ENCODE peak calls at places on chromosomes 6 and 20, in nine cellular contexts. One of them, this sample, is unnamed.

GRCh38 chr6:11171952-11172351 is 60.4 kb upstream of the ERVFRD-1 start:
- DNase-seq in HCT116: no peak
- DNase-seq in lower lobe of right lung: no peak
- DNase-seq in tibial artery: no peak
- DNase-seq in RWPE2: no peak
- DNase-seq in endothelial cell: no peak
- DNase-seq in esophagus squamous epithelium: no peak
- DNase-seq in RWPE1: no peak
- DNase-seq in GM12865: no peak
- DNase-seq in this sample: no peak

GRCh38 chr6:35757461-35758123 is 18.8 kb upstream of the CLPSL2 start:
- DNase-seq in endothelial cell: peak
- DNase-seq in lower lobe of right lung: no peak
- DNase-seq in HCT116: peak
- DNase-seq in RWPE1: no peak
- DNase-seq in GM12865: peak
- DNase-seq in RWPE2: no peak
- DNase-seq in tibial artery: no peak
- DNase-seq in esophagus squamous epithelium: no peak
- DNase-seq in this sample: peak

GRCh38 chr6:148349466-148349865 is 6.8 kb downstream of the SASH1 start:
- DNase-seq in lower lobe of right lung: no peak
- DNase-seq in esophagus squamous epithelium: no peak
- DNase-seq in HCT116: peak
- DNase-seq in GM12865: no peak
- DNase-seq in endothelial cell: no peak
- DNase-seq in RWPE1: no peak
- DNase-seq in tibial artery: no peak
- DNase-seq in RWPE2: no peak
- DNase-seq in this sample: peak

GRCh38 chr6:43123691-43124314 is 47.3 kb upstream of the SRF start:
- DNase-seq in endothelial cell: no peak
- DNase-seq in HCT116: no peak
- DNase-seq in RWPE2: no peak
- DNase-seq in RWPE1: no peak
- DNase-seq in lower lobe of right lung: no peak
- DNase-seq in GM12865: no peak
- DNase-seq in esophagus squamous epithelium: no peak
- DNase-seq in tibial artery: no peak
- DNase-seq in this sample: peak

GRCh38 chr20:17854307-17854903 is 114.2 kb downstream of the SNX5 start:
- DNase-seq in RWPE2: no peak
- DNase-seq in RWPE1: peak
- DNase-seq in HCT116: peak
- DNase-seq in GM12865: peak
- DNase-seq in endothelial cell: peak
- DNase-seq in tibial artery: peak
- DNase-seq in lower lobe of right lung: no peak
- DNase-seq in esophagus squamous epithelium: no peak
- DNase-seq in this sample: no peak

GRCh38 chr20:61933951-61934715 is 131.5 kb downstream of the TAF4 start:
- DNase-seq in tibial artery: peak
- DNase-seq in endothelial cell: no peak
- DNase-seq in RWPE2: peak
- DNase-seq in GM12865: no peak
- DNase-seq in RWPE1: no peak
- DNase-seq in HCT116: no peak
- DNase-seq in lower lobe of right lung: peak
- DNase-seq in esophagus squamous epithelium: no peak
- DNase-seq in this sample: peak

GRCh38 chr6:35096129-35096852 is 44.8 kb downstream of the TCP11 start:
- DNase-seq in RWPE1: peak
- DNase-seq in esophagus squamous epithelium: no peak
- DNase-seq in GM12865: no peak
- DNase-seq in endothelial cell: no peak
- DNase-seq in RWPE2: no peak
- DNase-seq in lower lobe of right lung: no peak
- DNase-seq in HCT116: peak
- DNase-seq in tibial artery: no peak
- DNase-seq in this sample: no peak

GRCh38 chr6:152356659-152357058 is 280.5 kb downstream of the SYNE1 start:
- DNase-seq in RWPE2: no peak
- DNase-seq in esophagus squamous epithelium: no peak
- DNase-seq in lower lobe of right lung: no peak
- DNase-seq in tibial artery: no peak
- DNase-seq in endothelial cell: peak
- DNase-seq in HCT116: peak
- DNase-seq in RWPE1: peak
- DNase-seq in GM12865: peak
- DNase-seq in this sample: no peak

GRCh38 chr6:131765081-131765852 is 42.6 kb upstream of the ENPP1 start:
- DNase-seq in endothelial cell: no peak
- DNase-seq in esophagus squamous epithelium: no peak
- DNase-seq in GM12865: no peak
- DNase-seq in tibial artery: no peak
- DNase-seq in lower lobe of right lung: no peak
- DNase-seq in HCT116: no peak
- DNase-seq in RWPE1: no peak
- DNase-seq in RWPE2: no peak
- DNase-seq in this sample: no peak

GRCh38 chr6:88869263-88870023 is 94.0 kb downstream of the RNGTT start:
- DNase-seq in GM12865: no peak
- DNase-seq in tibial artery: no peak
- DNase-seq in RWPE2: no peak
- DNase-seq in lower lobe of right lung: no peak
- DNase-seq in endothelial cell: no peak
- DNase-seq in esophagus squamous epithelium: no peak
- DNase-seq in RWPE1: no peak
- DNase-seq in HCT116: no peak
- DNase-seq in this sample: no peak

GRCh38 chr6:35492664-35493284 is 4.1 kb downstream of the TEAD3 start:
- DNase-seq in HCT116: no peak
- DNase-seq in endothelial cell: no peak
- DNase-seq in tibial artery: no peak
- DNase-seq in RWPE1: no peak
- DNase-seq in GM12865: no peak
- DNase-seq in esophagus squamous epithelium: no peak
- DNase-seq in RWPE2: no peak
- DNase-seq in lower lobe of right lung: no peak
- DNase-seq in this sample: no peak

GRCh38 chr6:161476711-161477110 is 202.8 kb upstream of the AGPAT4 start:
- DNase-seq in RWPE2: no peak
- DNase-seq in lower lobe of right lung: no peak
- DNase-seq in esophagus squamous epithelium: no peak
- DNase-seq in tibial artery: no peak
- DNase-seq in HCT116: no peak
- DNase-seq in endothelial cell: no peak
- DNase-seq in GM12865: no peak
- DNase-seq in RWPE1: no peak
- DNase-seq in this sample: no peak

GRCh38 chr6:14333556-14334305 is 216.2 kb downstream of the CD83 start:
- DNase-seq in GM12865: no peak
- DNase-seq in RWPE1: no peak
- DNase-seq in RWPE2: no peak
- DNase-seq in esophagus squamous epithelium: no peak
- DNase-seq in lower lobe of right lung: no peak
- DNase-seq in endothelial cell: no peak
- DNase-seq in HCT116: no peak
- DNase-seq in tibial artery: no peak
- DNase-seq in this sample: no peak

GRCh38 chr6:54730767-54731665 is 115.6 kb upstream of the FAM83B start:
- DNase-seq in endothelial cell: no peak
- DNase-seq in GM12865: no peak
- DNase-seq in RWPE2: no peak
- DNase-seq in esophagus squamous epithelium: no peak
- DNase-seq in lower lobe of right lung: no peak
- DNase-seq in RWPE1: no peak
- DNase-seq in tibial artery: no peak
- DNase-seq in HCT116: no peak
- DNase-seq in this sample: no peak

GRCh38 chr20:37703338-37703660 is 9.5 kb downstream of the CTNNBL1 start:
- DNase-seq in lower lobe of right lung: no peak
- DNase-seq in RWPE2: no peak
- DNase-seq in HCT116: no peak
- DNase-seq in tibial artery: no peak
- DNase-seq in GM12865: no peak
- DNase-seq in endothelial cell: no peak
- DNase-seq in RWPE1: no peak
- DNase-seq in esophagus squamous epithelium: no peak
- DNase-seq in this sample: no peak

GRCh38 chr20:23200914-23201313 is 114.8 kb upstream of the CD93 start:
- DNase-seq in HCT116: peak
- DNase-seq in RWPE1: peak
- DNase-seq in GM12865: peak
- DNase-seq in esophagus squamous epithelium: no peak
- DNase-seq in tibial artery: no peak
- DNase-seq in RWPE2: no peak
- DNase-seq in endothelial cell: peak
- DNase-seq in lower lobe of right lung: peak
- DNase-seq in this sample: no peak

DNA sequence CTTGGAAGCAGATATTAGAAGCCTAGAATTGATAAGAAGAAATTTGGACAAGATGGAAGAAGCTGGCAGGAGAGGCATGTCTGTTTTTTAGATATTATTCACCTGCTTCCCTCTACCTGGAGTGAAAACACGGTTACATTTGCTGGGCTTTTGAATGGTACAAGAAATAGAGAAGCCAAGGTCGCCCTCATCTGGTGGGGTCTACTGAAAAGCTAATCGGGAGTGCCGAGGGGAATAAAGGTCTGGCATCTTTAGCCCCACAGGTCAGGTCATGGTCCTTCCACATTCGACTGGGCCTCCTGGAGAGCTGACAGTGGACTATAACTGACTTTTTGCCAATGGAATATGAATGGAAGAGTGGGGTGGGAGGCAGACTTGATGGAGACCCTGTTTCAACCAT is 4.6 kb upstream of the C2 start:
- DNase-seq in HCT116: peak
- DNase-seq in tibial artery: no peak
- DNase-seq in esophagus squamous epithelium: no peak
- DNase-seq in RWPE1: no peak
- DNase-seq in RWPE2: no peak
- DNase-seq in lower lobe of right lung: no peak
- DNase-seq in endothelial cell: no peak
- DNase-seq in GM12865: peak
- DNase-seq in this sample: no peak
- TF ChIP-seq CTCF in HCT116: peak
- TF ChIP-seq CTCF in tibial artery: no peak
- TF ChIP-seq CTCF in esophagus squamous epithelium: no peak
- TF ChIP-seq CTCF in RWPE1: no peak
- TF ChIP-seq CTCF in RWPE2: no peak
- TF ChIP-seq CTCF in lower lobe of right lung: peak
- TF ChIP-seq CTCF in endothelial cell: no peak
- TF ChIP-seq CTCF in GM12865: peak
- TF ChIP-seq CTCF in this sample: peak

DNA sequence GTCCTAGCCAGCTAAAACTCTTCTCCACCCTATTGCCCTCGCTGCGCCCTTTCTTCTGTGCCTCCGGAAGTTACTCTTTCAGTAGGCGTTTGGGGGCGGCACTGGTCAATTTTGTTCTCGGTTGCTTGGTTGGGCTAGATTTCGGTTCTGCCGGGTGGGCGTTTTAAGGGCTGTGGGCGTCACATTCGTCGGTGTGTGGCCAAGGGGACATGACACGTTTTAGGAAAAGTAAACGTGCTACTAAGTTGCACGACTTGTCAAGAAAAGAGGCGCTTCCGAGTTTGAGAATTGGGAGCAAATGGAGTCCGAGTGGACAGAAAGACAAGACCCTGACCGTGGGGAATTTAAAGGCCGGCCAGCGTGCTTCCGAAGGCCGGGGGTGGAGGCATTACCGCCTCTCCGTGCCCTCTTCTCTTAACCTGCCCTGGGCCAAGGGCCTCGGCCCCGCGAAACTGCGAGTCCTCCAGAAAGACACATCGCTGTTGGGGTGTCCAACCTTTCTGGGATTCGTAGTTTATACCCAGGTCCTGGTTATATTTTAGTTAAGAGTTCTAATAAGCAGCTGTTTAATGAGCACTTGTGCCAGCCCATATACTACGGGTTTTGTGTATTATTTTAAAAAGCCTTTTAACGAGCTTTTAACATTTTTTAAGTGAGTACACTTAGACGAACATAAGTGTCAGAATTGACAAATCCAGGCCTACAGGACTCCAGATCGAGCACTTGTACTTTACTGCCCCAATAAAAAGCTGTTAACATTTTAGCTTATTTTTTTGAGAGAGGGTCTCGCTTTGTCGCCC is 664 bp upstream of the BAG6 start:
- DNase-seq in endothelial cell: peak
- DNase-seq in esophagus squamous epithelium: peak
- DNase-seq in GM12865: peak
- DNase-seq in RWPE2: peak
- DNase-seq in lower lobe of right lung: peak
- DNase-seq in RWPE1: peak
- DNase-seq in tibial artery: peak
- DNase-seq in HCT116: no peak
- DNase-seq in this sample: no peak
- TF ChIP-seq CTCF in endothelial cell: no peak
- TF ChIP-seq CTCF in esophagus squamous epithelium: no peak
- TF ChIP-seq CTCF in GM12865: peak
- TF ChIP-seq CTCF in RWPE2: peak
- TF ChIP-seq CTCF in lower lobe of right lung: no peak
- TF ChIP-seq CTCF in RWPE1: no peak
- TF ChIP-seq CTCF in tibial artery: no peak
- TF ChIP-seq CTCF in HCT116: no peak
- TF ChIP-seq CTCF in this sample: peak

GRCh38 chr20:12079490-12079889 is 161.8 kb downstream of the BTBD3 start:
- DNase-seq in HCT116: no peak
- DNase-seq in GM12865: no peak
- DNase-seq in tibial artery: no peak
- DNase-seq in endothelial cell: no peak
- DNase-seq in RWPE1: no peak
- DNase-seq in esophagus squamous epithelium: no peak
- DNase-seq in lower lobe of right lung: no peak
- DNase-seq in RWPE2: no peak
- DNase-seq in this sample: no peak
- TF ChIP-seq CTCF in HCT116: no peak
- TF ChIP-seq CTCF in GM12865: no peak
- TF ChIP-seq CTCF in tibial artery: no peak
- TF ChIP-seq CTCF in endothelial cell: no peak
- TF ChIP-seq CTCF in RWPE1: no peak
- TF ChIP-seq CTCF in esophagus squamous epithelium: no peak
- TF ChIP-seq CTCF in lower lobe of right lung: no peak
- TF ChIP-seq CTCF in RWPE2: no peak
- TF ChIP-seq CTCF in this sample: no peak

GRCh38 chr6:5606546-5606945 is 345.2 kb downstream of the FARS2 start:
- DNase-seq in tibial artery: no peak
- DNase-seq in HCT116: no peak
- DNase-seq in RWPE1: no peak
- DNase-seq in RWPE2: no peak
- DNase-seq in esophagus squamous epithelium: no peak
- DNase-seq in lower lobe of right lung: no peak
- DNase-seq in endothelial cell: no peak
- DNase-seq in GM12865: no peak
- DNase-seq in this sample: no peak

DNA sequence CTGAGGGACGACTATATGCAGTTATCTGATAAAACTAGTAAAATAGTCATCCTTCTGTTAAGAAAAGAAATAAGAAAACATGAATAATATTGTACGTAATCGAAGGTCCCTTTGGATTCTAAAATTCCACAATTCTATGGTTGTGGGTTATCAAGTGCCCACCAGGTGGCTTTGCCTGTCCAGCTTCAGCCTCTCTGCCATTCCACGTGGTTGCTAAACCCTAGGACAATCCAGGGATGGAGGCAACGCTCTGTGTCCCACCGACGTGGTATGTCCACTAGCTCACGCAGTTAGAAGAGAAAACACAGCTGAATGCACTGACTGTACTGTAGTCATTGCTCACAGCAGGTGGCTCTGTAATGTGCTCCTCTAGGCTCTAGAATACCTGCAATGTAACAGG is 349.3 kb downstream of the FARS2 start:
- DNase-seq in GM12865: no peak
- DNase-seq in endothelial cell: no peak
- DNase-seq in RWPE2: no peak
- DNase-seq in esophagus squamous epithelium: no peak
- DNase-seq in lower lobe of right lung: no peak
- DNase-seq in tibial artery: no peak
- DNase-seq in RWPE1: no peak
- DNase-seq in HCT116: no peak
- DNase-seq in this sample: no peak
- TF ChIP-seq CTCF in GM12865: no peak
- TF ChIP-seq CTCF in endothelial cell: peak
- TF ChIP-seq CTCF in RWPE2: no peak
- TF ChIP-seq CTCF in esophagus squamous epithelium: no peak
- TF ChIP-seq CTCF in lower lobe of right lung: no peak
- TF ChIP-seq CTCF in tibial artery: no peak
- TF ChIP-seq CTCF in RWPE1: no peak
- TF ChIP-seq CTCF in HCT116: peak
- TF ChIP-seq CTCF in this sample: peak